ENCODE peak calls at places on chromosomes 16 and 17, in nine cellular contexts. One of them, this sample, is unnamed.
A peak's percentile ranks its signal among the peaks of the same experiment; 100 is the strongest.

GRCh38 chr17:76772842-76773521 is 35.1 kb downstream of the MFSD11 start:
- DNase-seq in MM.1S: no peak
- DNase-seq in ascending aorta: no peak
- DNase-seq in kidney epithelial cell: peak; percentile 66
- DNase-seq in spleen: no peak
- DNase-seq in keratinocyte: peak; percentile 26
- DNase-seq in cardiac muscle cell: peak; percentile 68
- DNase-seq in bronchial epithelial cell: peak; percentile 89
- DNase-seq in upper lobe of right lung: no peak
- DNase-seq in this sample: no peak

GRCh38 chr17:28963212-28963611 is 11.9 kb upstream of the PHF12 start:
- DNase-seq in kidney epithelial cell: no peak
- DNase-seq in keratinocyte: no peak
- DNase-seq in ascending aorta: no peak
- DNase-seq in bronchial epithelial cell: no peak
- DNase-seq in spleen: peak; percentile 15
- DNase-seq in cardiac muscle cell: peak; percentile 41
- DNase-seq in MM.1S: no peak
- DNase-seq in upper lobe of right lung: peak; percentile 11
- DNase-seq in this sample: no peak

GRCh38 chr17:31496097-31496496 is 104.6 kb downstream of the RAB11FIP4 start:
- DNase-seq in kidney epithelial cell: no peak
- DNase-seq in MM.1S: no peak
- DNase-seq in upper lobe of right lung: no peak
- DNase-seq in spleen: peak; percentile 45
- DNase-seq in bronchial epithelial cell: no peak
- DNase-seq in cardiac muscle cell: no peak
- DNase-seq in keratinocyte: no peak
- DNase-seq in ascending aorta: no peak
- DNase-seq in this sample: no peak

GRCh38 chr17:79978545-79978852 is 57.2 kb downstream of the TBC1D16 start:
- DNase-seq in upper lobe of right lung: no peak
- DNase-seq in cardiac muscle cell: no peak
- DNase-seq in spleen: no peak
- DNase-seq in kidney epithelial cell: no peak
- DNase-seq in bronchial epithelial cell: no peak
- DNase-seq in keratinocyte: no peak
- DNase-seq in ascending aorta: no peak
- DNase-seq in MM.1S: no peak
- DNase-seq in this sample: no peak

GRCh38 chr16:20871935-20872815 is 28.0 kb downstream of the DCUN1D3 start:
- DNase-seq in upper lobe of right lung: no peak
- DNase-seq in bronchial epithelial cell: no peak
- DNase-seq in spleen: no peak
- DNase-seq in keratinocyte: no peak
- DNase-seq in kidney epithelial cell: no peak
- DNase-seq in MM.1S: no peak
- DNase-seq in cardiac muscle cell: no peak
- DNase-seq in ascending aorta: no peak
- DNase-seq in this sample: no peak

GRCh38 chr17:36837616-36838272 is 99.5 kb upstream of the LHX1 start:
- DNase-seq in cardiac muscle cell: no peak
- DNase-seq in bronchial epithelial cell: no peak
- DNase-seq in spleen: no peak
- DNase-seq in MM.1S: no peak
- DNase-seq in kidney epithelial cell: no peak
- DNase-seq in ascending aorta: no peak
- DNase-seq in upper lobe of right lung: no peak
- DNase-seq in keratinocyte: no peak
- DNase-seq in this sample: no peak

GRCh38 chr16:49932943-49933342 is 77.0 kb upstream of the ZNF423 start:
- DNase-seq in bronchial epithelial cell: no peak
- DNase-seq in MM.1S: no peak
- DNase-seq in upper lobe of right lung: peak; percentile 53
- DNase-seq in spleen: peak; percentile 2
- DNase-seq in keratinocyte: no peak
- DNase-seq in ascending aorta: no peak
- DNase-seq in cardiac muscle cell: peak; percentile 69
- DNase-seq in kidney epithelial cell: no peak
- DNase-seq in this sample: no peak

GRCh38 chr17:74743755-74744154 is 4.7 kb upstream of the NHERF1 start:
- DNase-seq in keratinocyte: no peak
- DNase-seq in upper lobe of right lung: no peak
- DNase-seq in cardiac muscle cell: no peak
- DNase-seq in kidney epithelial cell: no peak
- DNase-seq in MM.1S: no peak
- DNase-seq in ascending aorta: no peak
- DNase-seq in spleen: peak; percentile 18
- DNase-seq in bronchial epithelial cell: no peak
- DNase-seq in this sample: no peak

DNA sequence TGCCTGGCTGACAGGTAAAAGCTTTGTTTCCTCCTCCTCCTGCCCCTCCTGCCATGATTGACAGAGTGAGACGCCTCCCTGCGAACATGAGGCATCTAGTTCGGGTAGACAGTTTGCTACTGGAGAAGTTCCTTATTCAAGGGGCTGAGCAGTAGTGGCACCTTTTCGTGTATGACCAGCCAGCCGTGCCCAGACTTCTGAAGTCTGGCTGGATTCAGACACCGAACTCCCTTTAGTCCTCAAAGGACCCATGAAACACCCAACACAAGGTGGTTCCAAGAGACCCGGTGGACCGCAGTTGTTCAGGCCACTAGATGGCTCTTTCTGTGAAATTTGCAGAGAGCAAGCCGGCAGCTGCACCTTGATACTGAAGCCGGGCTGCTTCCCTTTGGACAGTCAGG is 192.8 kb downstream of the XYLT1 start:
- DNase-seq in spleen: no peak
- DNase-seq in keratinocyte: no peak
- DNase-seq in cardiac muscle cell: peak; percentile 25
- DNase-seq in bronchial epithelial cell: no peak
- DNase-seq in kidney epithelial cell: no peak
- DNase-seq in ascending aorta: no peak
- DNase-seq in MM.1S: no peak
- DNase-seq in upper lobe of right lung: no peak
- DNase-seq in this sample: no peak
- TF ChIP-seq CTCF in spleen: peak; percentile 38
- TF ChIP-seq CTCF in keratinocyte: peak; percentile 22
- TF ChIP-seq CTCF in cardiac muscle cell: peak; percentile 44
- TF ChIP-seq CTCF in bronchial epithelial cell: no peak
- TF ChIP-seq CTCF in kidney epithelial cell: peak; percentile 17
- TF ChIP-seq CTCF in ascending aorta: peak; percentile 18
- TF ChIP-seq CTCF in MM.1S: peak; percentile 8
- TF ChIP-seq CTCF in upper lobe of right lung: peak; percentile 19
- TF ChIP-seq CTCF in this sample: peak; percentile 73

DNA sequence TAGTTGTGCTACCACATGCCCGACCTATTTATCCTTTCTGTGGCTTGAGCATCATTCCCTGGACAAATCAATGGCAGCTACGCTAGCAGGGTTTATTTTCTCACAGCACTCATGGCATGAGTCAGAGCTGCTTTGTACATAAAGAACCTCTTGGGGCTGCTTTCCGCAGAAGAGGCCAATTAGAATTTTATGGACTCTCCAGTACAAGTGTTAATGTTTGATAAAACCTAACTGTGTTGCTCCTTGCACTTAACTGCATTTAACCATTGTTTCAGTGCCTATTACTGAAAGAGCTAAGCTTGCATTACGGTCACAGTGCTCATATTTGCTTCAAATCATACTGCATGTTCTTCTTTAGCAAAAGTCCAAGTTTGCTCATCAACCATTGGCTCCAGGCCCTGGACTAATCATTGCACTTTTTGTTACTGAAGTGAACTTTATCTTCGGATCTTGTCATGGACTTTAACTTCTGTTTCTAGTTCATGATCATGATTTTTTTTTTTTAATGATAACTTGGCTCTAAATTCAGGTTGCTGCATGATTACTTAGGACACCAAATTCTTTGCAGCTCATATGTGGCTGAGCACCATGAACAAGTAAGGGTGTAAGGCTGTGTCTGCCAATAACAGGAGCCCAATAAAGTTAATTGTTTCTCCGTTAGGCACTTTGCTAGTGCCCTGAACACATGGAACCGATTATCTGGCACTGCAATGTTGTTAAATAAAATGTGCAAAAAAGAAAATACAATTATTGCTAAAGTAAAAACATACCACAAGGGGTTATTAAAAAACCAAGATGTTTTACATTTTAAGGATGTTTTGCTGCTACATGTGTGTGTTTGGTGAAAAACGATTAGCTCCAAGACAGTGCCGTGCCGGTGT is 492.2 kb downstream of the KCNJ2 start:
- DNase-seq in kidney epithelial cell: peak; percentile 79
- DNase-seq in ascending aorta: no peak
- DNase-seq in cardiac muscle cell: peak; percentile 3
- DNase-seq in upper lobe of right lung: no peak
- DNase-seq in MM.1S: no peak
- DNase-seq in spleen: no peak
- DNase-seq in bronchial epithelial cell: peak; percentile 52
- DNase-seq in keratinocyte: no peak
- DNase-seq in this sample: no peak
- H3K4me3 ChIP-seq in kidney epithelial cell: no peak overlapping the region
- H3K4me3 ChIP-seq in ascending aorta: no peak overlapping the region
- H3K4me3 ChIP-seq in cardiac muscle cell: no peak overlapping the region
- H3K4me3 ChIP-seq in upper lobe of right lung: no peak overlapping the region
- H3K4me3 ChIP-seq in MM.1S: no peak overlapping the region
- H3K4me3 ChIP-seq in spleen: no peak overlapping the region
- H3K4me3 ChIP-seq in bronchial epithelial cell: no peak overlapping the region
- H3K4me3 ChIP-seq in keratinocyte: no peak overlapping the region
- H3K4me3 ChIP-seq in this sample: no peak overlapping the region

GRCh38 chr16:65023802-65024201 is 98.1 kb downstream of the CDH11 start:
- DNase-seq in ascending aorta: no peak
- DNase-seq in upper lobe of right lung: no peak
- DNase-seq in bronchial epithelial cell: peak; percentile 20
- DNase-seq in keratinocyte: no peak
- DNase-seq in spleen: no peak
- DNase-seq in MM.1S: no peak
- DNase-seq in cardiac muscle cell: no peak
- DNase-seq in kidney epithelial cell: no peak
- DNase-seq in this sample: no peak
- H3K36me3 ChIP-seq in ascending aorta: no peaks in the 10 kb centered on the region
- H3K36me3 ChIP-seq in upper lobe of right lung: no peaks in the 10 kb centered on the region
- H3K36me3 ChIP-seq in bronchial epithelial cell: no peaks in the 10 kb centered on the region
- H3K36me3 ChIP-seq in keratinocyte: no peaks in the 10 kb centered on the region
- H3K36me3 ChIP-seq in spleen: no peaks in the 10 kb centered on the region
- H3K36me3 ChIP-seq in MM.1S: no peaks in the 10 kb centered on the region
- H3K36me3 ChIP-seq in cardiac muscle cell: no peaks in the 10 kb centered on the region
- H3K36me3 ChIP-seq in kidney epithelial cell: no peaks in the 10 kb centered on the region
- H3K36me3 ChIP-seq in this sample: no peaks in the 10 kb centered on the region

GRCh38 chr16:5042574-5043171 is 8.9 kb upstream of the NAGPA start:
- DNase-seq in ascending aorta: no peak
- DNase-seq in keratinocyte: no peak
- DNase-seq in cardiac muscle cell: no peak
- DNase-seq in bronchial epithelial cell: peak; percentile 53
- DNase-seq in spleen: no peak
- DNase-seq in kidney epithelial cell: no peak
- DNase-seq in upper lobe of right lung: peak; percentile 22
- DNase-seq in MM.1S: peak; percentile 51
- DNase-seq in this sample: no peak
- TF ChIP-seq CTCF in ascending aorta: no peak
- TF ChIP-seq CTCF in keratinocyte: no peak
- TF ChIP-seq CTCF in cardiac muscle cell: no peak
- TF ChIP-seq CTCF in bronchial epithelial cell: peak; percentile 10
- TF ChIP-seq CTCF in spleen: no peak
- TF ChIP-seq CTCF in kidney epithelial cell: peak; percentile 36
- TF ChIP-seq CTCF in upper lobe of right lung: no peak
- TF ChIP-seq CTCF in MM.1S: peak; percentile 25
- TF ChIP-seq CTCF in this sample: no peak

GRCh38 chr16:11666108-11667055 is 1.9 kb upstream of the SNN start:
- DNase-seq in keratinocyte: no peak
- DNase-seq in cardiac muscle cell: no peak
- DNase-seq in upper lobe of right lung: no peak
- DNase-seq in MM.1S: no peak
- DNase-seq in spleen: no peak
- DNase-seq in kidney epithelial cell: no peak
- DNase-seq in bronchial epithelial cell: no peak
- DNase-seq in ascending aorta: no peak
- DNase-seq in this sample: no peak

GRCh38 chr16:11667824-11668589 is at the start of gene SNN:
- DNase-seq in upper lobe of right lung: peak; percentile 95
- DNase-seq in MM.1S: peak; percentile 93
- DNase-seq in cardiac muscle cell: peak; percentile 91
- DNase-seq in ascending aorta: peak; percentile 52
- DNase-seq in kidney epithelial cell: peak; percentile 23
- DNase-seq in keratinocyte: no peak
- DNase-seq in bronchial epithelial cell: peak; percentile 45
- DNase-seq in spleen: peak; percentile 97
- DNase-seq in this sample: peak; percentile 89

GRCh38 chr16:11665071-11665491 is 3.2 kb upstream of the SNN start:
- DNase-seq in ascending aorta: no peak
- DNase-seq in spleen: peak; percentile 80
- DNase-seq in keratinocyte: no peak
- DNase-seq in MM.1S: no peak
- DNase-seq in kidney epithelial cell: no peak
- DNase-seq in bronchial epithelial cell: no peak
- DNase-seq in upper lobe of right lung: no peak
- DNase-seq in cardiac muscle cell: no peak
- DNase-seq in this sample: peak; percentile 42

GRCh38 chr16:11668590-11669379 is 530 bp downstream of the SNN start:
- DNase-seq in cardiac muscle cell: no peak
- DNase-seq in keratinocyte: no peak
- DNase-seq in ascending aorta: no peak
- DNase-seq in bronchial epithelial cell: no peak
- DNase-seq in kidney epithelial cell: no peak
- DNase-seq in upper lobe of right lung: no peak
- DNase-seq in MM.1S: no peak
- DNase-seq in spleen: peak; percentile 91
- DNase-seq in this sample: peak; percentile 56

GRCh38 chr16:11667221-11667823 is 933 bp upstream of the SNN start:
- DNase-seq in ascending aorta: no peak
- DNase-seq in keratinocyte: no peak
- DNase-seq in MM.1S: no peak
- DNase-seq in cardiac muscle cell: no peak
- DNase-seq in bronchial epithelial cell: no peak
- DNase-seq in kidney epithelial cell: no peak
- DNase-seq in spleen: peak; percentile 80
- DNase-seq in upper lobe of right lung: no peak
- DNase-seq in this sample: no peak
- H3K4me3 ChIP-seq in ascending aorta: peak overlapping the region; percentile 74
- H3K4me3 ChIP-seq in keratinocyte: no peak overlapping the region
- H3K4me3 ChIP-seq in MM.1S: no peak overlapping the region
- H3K4me3 ChIP-seq in cardiac muscle cell: no peak overlapping the region
- H3K4me3 ChIP-seq in bronchial epithelial cell: no peak overlapping the region
- H3K4me3 ChIP-seq in kidney epithelial cell: no peak overlapping the region
- H3K4me3 ChIP-seq in spleen: no peak overlapping the region
- H3K4me3 ChIP-seq in upper lobe of right lung: peak overlapping the region; percentile 57
- H3K4me3 ChIP-seq in this sample: no peak overlapping the region

GRCh38 chr17:82146663-82147654 is 48.9 kb upstream of the FASN start:
- DNase-seq in cardiac muscle cell: no peak
- DNase-seq in ascending aorta: no peak
- DNase-seq in MM.1S: no peak
- DNase-seq in spleen: peak; percentile 43
- DNase-seq in keratinocyte: no peak
- DNase-seq in upper lobe of right lung: no peak
- DNase-seq in kidney epithelial cell: no peak
- DNase-seq in bronchial epithelial cell: no peak
- DNase-seq in this sample: no peak
- H3K36me3 ChIP-seq in cardiac muscle cell: no peaks in the 10 kb centered on the region
- H3K36me3 ChIP-seq in ascending aorta: no peaks in the 10 kb centered on the region
- H3K36me3 ChIP-seq in MM.1S: no peaks in the 10 kb centered on the region
- H3K36me3 ChIP-seq in spleen: peaks cover 9% of the 10 kb centered on the region
- H3K36me3 ChIP-seq in keratinocyte: no peaks in the 10 kb centered on the region
- H3K36me3 ChIP-seq in upper lobe of right lung: no peaks in the 10 kb centered on the region
- H3K36me3 ChIP-seq in kidney epithelial cell: no peaks in the 10 kb centered on the region
- H3K36me3 ChIP-seq in bronchial epithelial cell: peaks cover 2% of the 10 kb centered on the region
- H3K36me3 ChIP-seq in this sample: no peaks in the 10 kb centered on the region

This sample was measured in GM06990.